ENCODE peak calls at places on chromosomes 13 and 19, in seven cellular contexts. V is T-cell; P is GM12891; B is EH; W is mammary epithelial cell; C is stimulated activated effector memory CD8-positive, alpha-beta T cell treated with anti-CD3 and anti-CD28 coated beads, Interleukin-12 subunit alpha, Interleukin-12 subunit beta, amount 100 ng/mL, for 72 hours; G is NCI-H146. F is an unnamed sample.

GRCh38 chr19:39843919-39844793 is 2.0 kb downstream of the FBL start:
- DNase-seq in V (no peak), P (no peak), B (peak), W (peak), C (no peak), G (peak), F (no peak)

GRCh38 chr19:31306006-31306753 is 43.1 kb downstream of the TSHZ3 start:
- DNase-seq in V (no peak), P (no peak), B (no peak), W (no peak), C (no peak), G (no peak), F (no peak)

GRCh38 chr19:2064788-2065524 is 13.9 kb upstream of the MKNK2 start:
- DNase-seq in V (no peak), P (no peak), B (peak), W (no peak), C (no peak), G (no peak), F (no peak)

GRCh38 chr13:44401577-44401976 is 28.0 kb downstream of the SERP2 start:
- DNase-seq in V (no peak), P (no peak), B (no peak), W (no peak), C (no peak), G (no peak), F (no peak)

GRCh38 chr13:102299366-102299765 is 102.5 kb downstream of the FGF14 start:
- DNase-seq in V (no peak), P (no peak), B (no peak), W (no peak), C (no peak), G (no peak), F (no peak)

GRCh38 chr19:3073931-3074595 is 11.8 kb upstream of the TLE5 start:
- DNase-seq in V (no peak), P (no peak), B (peak), W (no peak), C (no peak), G (no peak), F (no peak)

GRCh38 chr19:7550169-7550770 is 14.8 kb downstream of the PNPLA6 start:
- DNase-seq in V (no peak), P (no peak), B (no peak), W (no peak), C (no peak), G (no peak), F (no peak)

GRCh38 chr13:63433546-63434150 is 2018.0 kb upstream of the PCDH20 start:
- DNase-seq in V (no peak), P (no peak), B (peak), W (peak), C (no peak), G (no peak), F (peak)

GRCh38 chr19:3699741-3700241 is 477 bp downstream of the PIP5K1C start:
- DNase-seq in V (no peak), P (no peak), B (no peak), W (no peak), C (peak), G (no peak), F (no peak)

GRCh38 chr19:3140667-3141038 is 4.8 kb downstream of the GNA15 start:
- DNase-seq in V (no peak), P (no peak), B (peak), W (no peak), C (no peak), G (no peak), F (no peak)

GRCh38 chr13:84980571-84980970 is 818.6 kb downstream of the SLITRK6 start:
- DNase-seq in V (no peak), P (no peak), B (no peak), W (no peak), C (no peak), G (no peak), F (no peak)

GRCh38 chr19:51005248-51005647 is 3.8 kb upstream of the KLK8 start:
- DNase-seq in V (no peak), P (no peak), B (no peak), W (no peak), C (no peak), G (no peak), F (no peak)

GRCh38 chr13:38338089-38338488 is 11.6 kb upstream of the UFM1 start:
- DNase-seq in V (no peak), P (no peak), B (no peak), W (no peak), C (no peak), G (no peak), F (no peak)

GRCh38 chr19:55189424-55189823 is 9.3 kb upstream of the SYT5 start:
- DNase-seq in V (no peak), P (no peak), B (peak), W (peak), C (no peak), G (no peak), F (peak)

GRCh38 chr19:49073514-49074378 is 1.2 kb upstream of the KCNA7 start:
- DNase-seq in V (no peak), P (no peak), B (peak), W (peak), C (no peak), G (peak), F (no peak)

GRCh38 chr13:49367640-49368431 is 76.0 kb downstream of the CAB39L start:
- DNase-seq in V (no peak), P (no peak), B (peak), W (no peak), C (no peak), G (no peak), F (no peak)

GRCh38 chr13:26255717-26256277 is 1.9 kb downstream of the CDK8 start:
- DNase-seq in V (no peak), P (no peak), B (peak), W (no peak), C (no peak), G (peak), F (no peak)

GRCh38 chr19:1421958-1422305 is 14.5 kb downstream of the DAZAP1 start:
- DNase-seq in V (no peak), P (no peak), B (no peak), W (no peak), C (no peak), G (no peak), F (no peak)

GRCh38 chr19:4597278-4597974 is 37.9 kb upstream of the SEMA6B start:
- DNase-seq in V (no peak), P (no peak), B (no peak), W (no peak), C (no peak), G (no peak), F (no peak)

GRCh38 chr13:97369269-97369893 is 64.6 kb upstream of the RAP2A start:
- DNase-seq in V (no peak), P (no peak), B (peak), W (no peak), C (no peak), G (no peak), F (no peak)

GRCh38 chr13:50706505-50706904 is 137.0 kb downstream of the DLEU7 start:
- DNase-seq in V (no peak), P (no peak), B (no peak), W (no peak), C (no peak), G (no peak), F (no peak)

GRCh38 chr19:44907613-44908012 is 2.0 kb downstream of the APOE start:
- DNase-seq in V (no peak), P (no peak), B (no peak), W (no peak), C (no peak), G (no peak), F (no peak)

GRCh38 chr19:29896790-29897189 is 45.2 kb upstream of the URI1 start:
- DNase-seq in V (no peak), P (no peak), B (no peak), W (no peak), C (no peak), G (no peak), F (no peak)

F was measured in foreskin keratinocyte.